ENCODE peak calls at places on chromosomes 12 and 14, in seven cellular contexts. One of them, this sample, is unnamed.

GRCh38 chr12:12720052-12720451 is 2.9 kb downstream of the CDKN1B start:
- DNase-seq in cardiac muscle cell: no peak
- DNase-seq in T1000: no peak
- DNase-seq in HEK293T: no peak
- DNase-seq in right cardiac atrium: no peak
- DNase-seq in NCI-H1417: no peak
- DNase-seq in activated T-cell treated with anti-CD3 and anti-CD28 coated beads, Interleukin-2, amount 50 U/mL, for 4 hours: no peak
- DNase-seq in this sample: no peak

GRCh38 chr12:107320929-107321618 is 227.7 kb upstream of the CRY1 start:
- DNase-seq in HEK293T: no peak
- DNase-seq in NCI-H1417: peak; percentile 81
- DNase-seq in activated T-cell treated with anti-CD3 and anti-CD28 coated beads, Interleukin-2, amount 50 U/mL, for 4 hours: peak; percentile 66
- DNase-seq in cardiac muscle cell: peak; percentile 30
- DNase-seq in T1000: no peak
- DNase-seq in right cardiac atrium: peak; percentile 15
- DNase-seq in this sample: peak; percentile 70

GRCh38 chr14:105294142-105294597 is 6.6 kb downstream of the BRF1 start:
- DNase-seq in activated T-cell treated with anti-CD3 and anti-CD28 coated beads, Interleukin-2, amount 50 U/mL, for 4 hours: peak; percentile 38
- DNase-seq in right cardiac atrium: peak; percentile 68
- DNase-seq in HEK293T: no peak
- DNase-seq in T1000: no peak
- DNase-seq in cardiac muscle cell: no peak
- DNase-seq in NCI-H1417: no peak
- DNase-seq in this sample: no peak

GRCh38 chr14:72864712-72865365 is 29.1 kb downstream of the DPF3 start:
- DNase-seq in T1000: no peak
- DNase-seq in right cardiac atrium: no peak
- DNase-seq in activated T-cell treated with anti-CD3 and anti-CD28 coated beads, Interleukin-2, amount 50 U/mL, for 4 hours: no peak
- DNase-seq in NCI-H1417: no peak
- DNase-seq in HEK293T: no peak
- DNase-seq in cardiac muscle cell: no peak
- DNase-seq in this sample: no peak

GRCh38 chr14:26389646-26390508 is 208.0 kb downstream of the NOVA1 start:
- DNase-seq in cardiac muscle cell: no peak
- DNase-seq in T1000: peak; percentile 21
- DNase-seq in HEK293T: peak; percentile 23
- DNase-seq in NCI-H1417: no peak
- DNase-seq in right cardiac atrium: peak; percentile 11
- DNase-seq in activated T-cell treated with anti-CD3 and anti-CD28 coated beads, Interleukin-2, amount 50 U/mL, for 4 hours: no peak
- DNase-seq in this sample: no peak

GRCh38 chr12:23684121-23684520 is 265.3 kb downstream of the SOX5 start:
- DNase-seq in cardiac muscle cell: no peak
- DNase-seq in activated T-cell treated with anti-CD3 and anti-CD28 coated beads, Interleukin-2, amount 50 U/mL, for 4 hours: no peak
- DNase-seq in NCI-H1417: no peak
- DNase-seq in HEK293T: no peak
- DNase-seq in right cardiac atrium: no peak
- DNase-seq in T1000: no peak
- DNase-seq in this sample: no peak

GRCh38 chr12:1993341-1993740 is 10.9 kb downstream of the DCP1B start:
- DNase-seq in activated T-cell treated with anti-CD3 and anti-CD28 coated beads, Interleukin-2, amount 50 U/mL, for 4 hours: no peak
- DNase-seq in HEK293T: no peak
- DNase-seq in cardiac muscle cell: no peak
- DNase-seq in NCI-H1417: no peak
- DNase-seq in T1000: peak; percentile 61
- DNase-seq in right cardiac atrium: no peak
- DNase-seq in this sample: no peak

GRCh38 chr12:87274594-87275245 is 754.5 kb downstream of the C12orf50 start:
- DNase-seq in NCI-H1417: peak; percentile 23
- DNase-seq in HEK293T: peak; percentile 32
- DNase-seq in right cardiac atrium: no peak
- DNase-seq in T1000: no peak
- DNase-seq in activated T-cell treated with anti-CD3 and anti-CD28 coated beads, Interleukin-2, amount 50 U/mL, for 4 hours: no peak
- DNase-seq in cardiac muscle cell: peak; percentile 61
- DNase-seq in this sample: peak; percentile 36

GRCh38 chr12:12909228-12909994 is 18.0 kb downstream of the GPRC5A start:
- DNase-seq in right cardiac atrium: peak; percentile 36
- DNase-seq in NCI-H1417: no peak
- DNase-seq in T1000: no peak
- DNase-seq in HEK293T: no peak
- DNase-seq in activated T-cell treated with anti-CD3 and anti-CD28 coated beads, Interleukin-2, amount 50 U/mL, for 4 hours: no peak
- DNase-seq in cardiac muscle cell: no peak
- DNase-seq in this sample: no peak

GRCh38 chr14:37447883-37448391 is 147.1 kb downstream of the FOXA1 start:
- DNase-seq in T1000: no peak
- DNase-seq in activated T-cell treated with anti-CD3 and anti-CD28 coated beads, Interleukin-2, amount 50 U/mL, for 4 hours: no peak
- DNase-seq in NCI-H1417: no peak
- DNase-seq in cardiac muscle cell: no peak
- DNase-seq in HEK293T: no peak
- DNase-seq in right cardiac atrium: no peak
- DNase-seq in this sample: no peak

GRCh38 chr14:105853089-105853906 is 326.9 kb downstream of the TMEM121 start:
- DNase-seq in NCI-H1417: no peak
- DNase-seq in right cardiac atrium: peak; percentile 8
- DNase-seq in HEK293T: no peak
- DNase-seq in activated T-cell treated with anti-CD3 and anti-CD28 coated beads, Interleukin-2, amount 50 U/mL, for 4 hours: peak; percentile 2
- DNase-seq in T1000: no peak
- DNase-seq in cardiac muscle cell: no peak
- DNase-seq in this sample: peak; percentile 12

GRCh38 chr12:131114942-131115584 is 161.4 kb downstream of the ADGRD1 start:
- DNase-seq in HEK293T: no peak
- DNase-seq in NCI-H1417: no peak
- DNase-seq in cardiac muscle cell: no peak
- DNase-seq in activated T-cell treated with anti-CD3 and anti-CD28 coated beads, Interleukin-2, amount 50 U/mL, for 4 hours: no peak
- DNase-seq in T1000: no peak
- DNase-seq in right cardiac atrium: peak; percentile 8
- DNase-seq in this sample: no peak

GRCh38 chr14:71143391-71144290 is 236.4 kb downstream of the PCNX1 start:
- DNase-seq in activated T-cell treated with anti-CD3 and anti-CD28 coated beads, Interleukin-2, amount 50 U/mL, for 4 hours: no peak
- DNase-seq in right cardiac atrium: no peak
- DNase-seq in HEK293T: no peak
- DNase-seq in T1000: peak; percentile 78
- DNase-seq in cardiac muscle cell: no peak
- DNase-seq in NCI-H1417: no peak
- DNase-seq in this sample: no peak

GRCh38 chr14:54348923-54349615 is 47.7 kb upstream of the CDKN3 start:
- DNase-seq in activated T-cell treated with anti-CD3 and anti-CD28 coated beads, Interleukin-2, amount 50 U/mL, for 4 hours: no peak
- DNase-seq in right cardiac atrium: peak; percentile 33
- DNase-seq in HEK293T: no peak
- DNase-seq in T1000: no peak
- DNase-seq in cardiac muscle cell: no peak
- DNase-seq in NCI-H1417: no peak
- DNase-seq in this sample: no peak

GRCh38 chr12:121107681-121108080 is 25.0 kb upstream of the P2RX7 start:
- DNase-seq in HEK293T: no peak
- DNase-seq in NCI-H1417: no peak
- DNase-seq in cardiac muscle cell: no peak
- DNase-seq in T1000: peak; percentile 39
- DNase-seq in activated T-cell treated with anti-CD3 and anti-CD28 coated beads, Interleukin-2, amount 50 U/mL, for 4 hours: no peak
- DNase-seq in right cardiac atrium: no peak
- DNase-seq in this sample: no peak

GRCh38 chr14:89303452-89304435 is 113.3 kb downstream of the FOXN3 start:
- DNase-seq in HEK293T: peak; percentile 32
- DNase-seq in cardiac muscle cell: peak; percentile 83
- DNase-seq in NCI-H1417: peak; percentile 95
- DNase-seq in activated T-cell treated with anti-CD3 and anti-CD28 coated beads, Interleukin-2, amount 50 U/mL, for 4 hours: no peak
- DNase-seq in T1000: peak; percentile 23
- DNase-seq in right cardiac atrium: peak; percentile 69
- DNase-seq in this sample: no peak

GRCh38 chr12:118575730-118576129 is 199.4 kb downstream of the SUDS3 start:
- DNase-seq in right cardiac atrium: no peak
- DNase-seq in cardiac muscle cell: no peak
- DNase-seq in HEK293T: no peak
- DNase-seq in NCI-H1417: no peak
- DNase-seq in activated T-cell treated with anti-CD3 and anti-CD28 coated beads, Interleukin-2, amount 50 U/mL, for 4 hours: no peak
- DNase-seq in T1000: no peak
- DNase-seq in this sample: no peak

GRCh38 chr14:90554341-90554740 is 157.5 kb downstream of the CALM1 start:
- DNase-seq in NCI-H1417: no peak
- DNase-seq in T1000: no peak
- DNase-seq in right cardiac atrium: peak; percentile 62
- DNase-seq in HEK293T: no peak
- DNase-seq in activated T-cell treated with anti-CD3 and anti-CD28 coated beads, Interleukin-2, amount 50 U/mL, for 4 hours: no peak
- DNase-seq in cardiac muscle cell: no peak
- DNase-seq in this sample: no peak

GRCh38 chr12:1616233-1617066 is 12.6 kb upstream of the WNT5B start:
- DNase-seq in HEK293T: no peak
- DNase-seq in cardiac muscle cell: no peak
- DNase-seq in NCI-H1417: no peak
- DNase-seq in right cardiac atrium: no peak
- DNase-seq in activated T-cell treated with anti-CD3 and anti-CD28 coated beads, Interleukin-2, amount 50 U/mL, for 4 hours: no peak
- DNase-seq in T1000: no peak
- DNase-seq in this sample: no peak

GRCh38 chr12:124866883-124867232 is 3.2 kb upstream of the SCARB1 start:
- DNase-seq in right cardiac atrium: no peak
- DNase-seq in NCI-H1417: no peak
- DNase-seq in HEK293T: no peak
- DNase-seq in cardiac muscle cell: no peak
- DNase-seq in T1000: no peak
- DNase-seq in activated T-cell treated with anti-CD3 and anti-CD28 coated beads, Interleukin-2, amount 50 U/mL, for 4 hours: no peak
- DNase-seq in this sample: no peak

GRCh38 chr12:102551186-102551585 is 70.8 kb upstream of the IGF1 start:
- DNase-seq in HEK293T: no peak
- DNase-seq in activated T-cell treated with anti-CD3 and anti-CD28 coated beads, Interleukin-2, amount 50 U/mL, for 4 hours: no peak
- DNase-seq in cardiac muscle cell: no peak
- DNase-seq in right cardiac atrium: no peak
- DNase-seq in NCI-H1417: no peak
- DNase-seq in T1000: no peak
- DNase-seq in this sample: no peak

GRCh38 chr12:120462099-120462640 is 7.4 kb downstream of the SRSF9 start:
- DNase-seq in right cardiac atrium: no peak
- DNase-seq in cardiac muscle cell: no peak
- DNase-seq in activated T-cell treated with anti-CD3 and anti-CD28 coated beads, Interleukin-2, amount 50 U/mL, for 4 hours: no peak
- DNase-seq in HEK293T: no peak
- DNase-seq in T1000: no peak
- DNase-seq in NCI-H1417: no peak
- DNase-seq in this sample: no peak

GRCh38 chr14:39267592-39268112 is 33.9 kb downstream of the MIA2 start:
- DNase-seq in HEK293T: no peak
- DNase-seq in activated T-cell treated with anti-CD3 and anti-CD28 coated beads, Interleukin-2, amount 50 U/mL, for 4 hours: no peak
- DNase-seq in right cardiac atrium: no peak
- DNase-seq in cardiac muscle cell: no peak
- DNase-seq in T1000: no peak
- DNase-seq in NCI-H1417: no peak
- DNase-seq in this sample: no peak

GRCh38 chr12:9906888-9907287 is 25.3 kb downstream of the CLEC2A start:
- DNase-seq in activated T-cell treated with anti-CD3 and anti-CD28 coated beads, Interleukin-2, amount 50 U/mL, for 4 hours: peak; percentile 30
- DNase-seq in NCI-H1417: no peak
- DNase-seq in HEK293T: no peak
- DNase-seq in T1000: no peak
- DNase-seq in cardiac muscle cell: no peak
- DNase-seq in right cardiac atrium: no peak
- DNase-seq in this sample: no peak

GRCh38 chr12:72241552-72241951 is 30.6 kb upstream of the TRHDE start:
- DNase-seq in T1000: no peak
- DNase-seq in cardiac muscle cell: no peak
- DNase-seq in HEK293T: no peak
- DNase-seq in right cardiac atrium: no peak
- DNase-seq in NCI-H1417: no peak
- DNase-seq in activated T-cell treated with anti-CD3 and anti-CD28 coated beads, Interleukin-2, amount 50 U/mL, for 4 hours: no peak
- DNase-seq in this sample: no peak

GRCh38 chr12:124847113-124847512 is 16.6 kb downstream of the SCARB1 start:
- DNase-seq in HEK293T: no peak
- DNase-seq in right cardiac atrium: no peak
- DNase-seq in T1000: no peak
- DNase-seq in activated T-cell treated with anti-CD3 and anti-CD28 coated beads, Interleukin-2, amount 50 U/mL, for 4 hours: no peak
- DNase-seq in NCI-H1417: no peak
- DNase-seq in cardiac muscle cell: no peak
- DNase-seq in this sample: no peak

GRCh38 chr12:31353730-31354708 is 28.1 kb upstream of the SINHCAF start:
- DNase-seq in T1000: no peak
- DNase-seq in HEK293T: no peak
- DNase-seq in cardiac muscle cell: no peak
- DNase-seq in right cardiac atrium: no peak
- DNase-seq in activated T-cell treated with anti-CD3 and anti-CD28 coated beads, Interleukin-2, amount 50 U/mL, for 4 hours: no peak
- DNase-seq in NCI-H1417: peak; percentile 67
- DNase-seq in this sample: no peak

GRCh38 chr12:67645571-67645970 is 3.0 kb upstream of the DYRK2 start:
- DNase-seq in right cardiac atrium: no peak
- DNase-seq in cardiac muscle cell: no peak
- DNase-seq in NCI-H1417: no peak
- DNase-seq in activated T-cell treated with anti-CD3 and anti-CD28 coated beads, Interleukin-2, amount 50 U/mL, for 4 hours: no peak
- DNase-seq in T1000: no peak
- DNase-seq in HEK293T: no peak
- DNase-seq in this sample: no peak

GRCh38 chr12:17381211-17381610 is 708.8 kb downstream of the RERGL start:
- DNase-seq in cardiac muscle cell: no peak
- DNase-seq in activated T-cell treated with anti-CD3 and anti-CD28 coated beads, Interleukin-2, amount 50 U/mL, for 4 hours: no peak
- DNase-seq in NCI-H1417: no peak
- DNase-seq in HEK293T: no peak
- DNase-seq in right cardiac atrium: no peak
- DNase-seq in T1000: no peak
- DNase-seq in this sample: no peak

GRCh38 chr12:45707241-45707857 is 22.2 kb upstream of the ARID2 start:
- DNase-seq in activated T-cell treated with anti-CD3 and anti-CD28 coated beads, Interleukin-2, amount 50 U/mL, for 4 hours: no peak
- DNase-seq in cardiac muscle cell: no peak
- DNase-seq in T1000: no peak
- DNase-seq in NCI-H1417: no peak
- DNase-seq in right cardiac atrium: no peak
- DNase-seq in HEK293T: no peak
- DNase-seq in this sample: no peak

GRCh38 chr12:131543040-131543439 is 167.8 kb upstream of the SFSWAP start:
- DNase-seq in NCI-H1417: no peak
- DNase-seq in HEK293T: no peak
- DNase-seq in activated T-cell treated with anti-CD3 and anti-CD28 coated beads, Interleukin-2, amount 50 U/mL, for 4 hours: no peak
- DNase-seq in cardiac muscle cell: no peak
- DNase-seq in T1000: no peak
- DNase-seq in right cardiac atrium: no peak
- DNase-seq in this sample: no peak

GRCh38 chr14:101362529-101363260 is 198.6 kb upstream of the DIO3 start:
- DNase-seq in HEK293T: no peak
- DNase-seq in cardiac muscle cell: no peak
- DNase-seq in activated T-cell treated with anti-CD3 and anti-CD28 coated beads, Interleukin-2, amount 50 U/mL, for 4 hours: no peak
- DNase-seq in T1000: no peak
- DNase-seq in NCI-H1417: no peak
- DNase-seq in right cardiac atrium: no peak
- DNase-seq in this sample: no peak

GRCh38 chr14:94040796-94041195 is 14.7 kb downstream of the OTUB2 start:
- DNase-seq in HEK293T: no peak
- DNase-seq in cardiac muscle cell: no peak
- DNase-seq in activated T-cell treated with anti-CD3 and anti-CD28 coated beads, Interleukin-2, amount 50 U/mL, for 4 hours: no peak
- DNase-seq in NCI-H1417: no peak
- DNase-seq in right cardiac atrium: no peak
- DNase-seq in T1000: no peak
- DNase-seq in this sample: no peak

GRCh38 chr14:73208390-73208789 is 28.9 kb upstream of the PAPLN start:
- DNase-seq in cardiac muscle cell: no peak
- DNase-seq in NCI-H1417: no peak
- DNase-seq in T1000: no peak
- DNase-seq in right cardiac atrium: no peak
- DNase-seq in HEK293T: no peak
- DNase-seq in activated T-cell treated with anti-CD3 and anti-CD28 coated beads, Interleukin-2, amount 50 U/mL, for 4 hours: no peak
- DNase-seq in this sample: no peak

GRCh38 chr12:123391546-123392343 is 7.8 kb downstream of the KMT5A start:
- DNase-seq in T1000: no peak
- DNase-seq in activated T-cell treated with anti-CD3 and anti-CD28 coated beads, Interleukin-2, amount 50 U/mL, for 4 hours: no peak
- DNase-seq in right cardiac atrium: no peak
- DNase-seq in cardiac muscle cell: no peak
- DNase-seq in NCI-H1417: no peak
- DNase-seq in HEK293T: no peak
- DNase-seq in this sample: no peak

GRCh38 chr14:59197695-59198262 is 9.3 kb downstream of the DAAM1 start:
- DNase-seq in activated T-cell treated with anti-CD3 and anti-CD28 coated beads, Interleukin-2, amount 50 U/mL, for 4 hours: no peak
- DNase-seq in NCI-H1417: no peak
- DNase-seq in cardiac muscle cell: no peak
- DNase-seq in T1000: no peak
- DNase-seq in right cardiac atrium: no peak
- DNase-seq in HEK293T: no peak
- DNase-seq in this sample: no peak

GRCh38 chr14:23154876-23155587 is 28.4 kb downstream of the SLC7A8 start:
- DNase-seq in T1000: no peak
- DNase-seq in NCI-H1417: no peak
- DNase-seq in cardiac muscle cell: peak; percentile 59
- DNase-seq in activated T-cell treated with anti-CD3 and anti-CD28 coated beads, Interleukin-2, amount 50 U/mL, for 4 hours: no peak
- DNase-seq in right cardiac atrium: peak; percentile 84
- DNase-seq in HEK293T: no peak
- DNase-seq in this sample: peak; percentile 80

GRCh38 chr12:45695035-45695434 is 34.5 kb upstream of the ARID2 start:
- DNase-seq in right cardiac atrium: no peak
- DNase-seq in NCI-H1417: no peak
- DNase-seq in HEK293T: no peak
- DNase-seq in T1000: no peak
- DNase-seq in activated T-cell treated with anti-CD3 and anti-CD28 coated beads, Interleukin-2, amount 50 U/mL, for 4 hours: no peak
- DNase-seq in cardiac muscle cell: no peak
- DNase-seq in this sample: no peak